ENCODE peak calls at places on chromosomes 11 and 22, in eight cellular contexts. S is stromal cell of bone marrow; P is naive B cell; E is IMR-90; T is C1 segment of cervical spinal cord; N is psoas muscle; I is naive thymus-derived CD8-positive, alpha-beta T cell; D is upper lobe of right lung. W is an unnamed sample.

GRCh38 chr11:44017443-44018126 is 30.2 kb upstream of the ACCSL start:
- DNase-seq in D (no peak), S (peak), N (no peak), P (no peak), E (no peak), T (no peak), I (no peak), W (no peak)

GRCh38 chr11:114278342-114279065 is 17.7 kb upstream of the NNMT start:
- DNase-seq in S (no peak), N (no peak), E (no peak), D (no peak), P (no peak), T (no peak), I (no peak), W (no peak)

GRCh38 chr11:7573558-7574296 is 59.9 kb downstream of the PPFIBP2 start:
- DNase-seq in S (no peak), P (no peak), I (no peak), E (no peak), D (no peak), N (no peak), T (no peak), W (no peak)

GRCh38 chr11:129315781-129316579 is 59.7 kb upstream of the BARX2 start:
- DNase-seq in N (no peak), E (no peak), S (no peak), I (no peak), T (no peak), D (peak), P (no peak), W (no peak)

GRCh38 chr11:2316963-2317244 is 15.1 kb downstream of the TSPAN32 start:
- DNase-seq in I (no peak), N (no peak), E (no peak), S (no peak), P (no peak), T (no peak), D (no peak), W (no peak)

GRCh38 chr11:1139441-1140066 is 18.2 kb upstream of the MUC5AC start:
- DNase-seq in N (no peak), P (no peak), E (peak), S (no peak), D (no peak), I (no peak), T (no peak), W (no peak)

GRCh38 chr22:32579533-32580220 is 105.1 kb downstream of the FBXO7 start:
- DNase-seq in I (no peak), N (peak), S (no peak), D (no peak), P (no peak), E (peak), T (no peak), W (no peak)

GRCh38 chr11:125091247-125091876 is 20.1 kb downstream of the TMEM218 start:
- DNase-seq in D (peak), I (no peak), S (no peak), P (no peak), T (no peak), E (peak), N (no peak), W (no peak)

GRCh38 chr22:31806751-31807150 is 52.9 kb downstream of the DEPDC5 start:
- DNase-seq in D (no peak), S (no peak), E (no peak), I (no peak), T (no peak), P (no peak), N (no peak), W (no peak)

GRCh38 chr11:69880803-69881445 is 61.7 kb upstream of the FGF3 start:
- DNase-seq in E (no peak), T (no peak), I (no peak), S (no peak), P (no peak), D (peak), N (no peak), W (no peak)

GRCh38 chr11:57751676-57752253 is at the start of gene BTBD18:
- DNase-seq in D (no peak), S (no peak), I (no peak), E (peak), P (no peak), T (no peak), N (no peak), W (no peak)

GRCh38 chr11:8028766-8029165 is 41.6 kb downstream of the EIF3F start:
- DNase-seq in D (no peak), T (no peak), S (no peak), E (no peak), P (no peak), N (no peak), I (no peak), W (no peak)

GRCh38 chr11:67071420-67072284 is 15.0 kb downstream of the RHOD start:
- DNase-seq in P (peak), T (peak), S (no peak), D (peak), I (peak), E (peak), N (peak), W (no peak)

GRCh38 chr11:61771995-61772455 is 19.6 kb downstream of the MYRF start:
- DNase-seq in E (no peak), S (no peak), N (no peak), D (no peak), T (no peak), P (no peak), I (no peak), W (no peak)

GRCh38 chr11:2522636-2523255 is 77.9 kb downstream of the KCNQ1 start:
- DNase-seq in P (no peak), I (peak), T (no peak), E (no peak), D (no peak), S (no peak), N (peak), W (no peak)

GRCh38 chr22:19289475-19290161 is 1.9 kb downstream of the CLTCL1 start:
- DNase-seq in T (no peak), N (no peak), E (peak), D (no peak), I (no peak), S (no peak), P (no peak), W (no peak)

GRCh38 chr22:16957781-16958180 is 50.2 kb downstream of the GAB4 start:
- DNase-seq in T (no peak), N (no peak), I (no peak), D (no peak), S (no peak), P (no peak), E (no peak), W (no peak)

GRCh38 chr11:57294225-57295131 is 30.3 kb downstream of the TNKS1BP1 start:
- DNase-seq in I (no peak), E (peak), S (peak), P (no peak), D (no peak), T (no peak), N (no peak), W (no peak)

GRCh38 chr11:65487467-65488272 is 11.2 kb upstream of the MALAT1 start:
- DNase-seq in E (peak), S (peak), N (peak), T (peak), D (peak), I (no peak), P (no peak), W (peak)

GRCh38 chr11:8810331-8811301 is 100.4 kb upstream of the AKIP1 start:
- DNase-seq in E (peak), S (no peak), I (no peak), N (peak), T (no peak), P (no peak), D (peak), W (no peak)

GRCh38 chr11:111405551-111405950 is 26.5 kb upstream of the POU2AF1 start:
- DNase-seq in T (no peak), N (no peak), S (no peak), P (no peak), E (no peak), I (no peak), D (no peak), W (no peak)

GRCh38 chr22:42635531-42635930 is 4.9 kb downstream of the ATP5MGL start:
- DNase-seq in P (no peak), D (no peak), S (peak), T (no peak), I (no peak), E (peak), N (peak), W (no peak)

GRCh38 chr11:128695539-128696221 is 1.8 kb downstream of the FLI1 start:
- DNase-seq in T (no peak), P (peak), I (no peak), N (no peak), D (no peak), S (no peak), E (no peak), W (no peak)

GRCh38 chr11:22460181-22460580 is 122.0 kb downstream of the SLC17A6 start:
- DNase-seq in P (no peak), E (no peak), D (no peak), S (no peak), T (no peak), N (no peak), I (no peak), W (no peak)

GRCh38 chr11:96207459-96208449 is 135.2 kb downstream of the MAML2 start:
- DNase-seq in D (no peak), N (no peak), S (no peak), I (no peak), E (peak), P (no peak), T (no peak), W (no peak)

GRCh38 chr11:72641900-72642814 is 32.1 kb downstream of the PDE2A start:
- DNase-seq in S (no peak), I (no peak), D (peak), T (no peak), P (peak), N (peak), E (no peak), W (no peak)

GRCh38 chr11:134270250-134270714 is 5.9 kb upstream of the GLB1L3 start:
- DNase-seq in T (no peak), P (no peak), S (no peak), E (no peak), N (no peak), I (no peak), D (no peak), W (peak)

GRCh38 chr11:74673956-74674355 is 57.3 kb downstream of the CHRDL2 start:
- DNase-seq in N (no peak), S (no peak), P (no peak), E (no peak), T (no peak), D (no peak), I (no peak), W (no peak)

GRCh38 chr22:18906896-18907295 is 776 bp downstream of the DGCR6 start:
- DNase-seq in P (no peak), E (no peak), D (no peak), T (no peak), S (no peak), I (no peak), N (no peak), W (no peak)

GRCh38 chr11:126415128-126415527 is 59.6 kb downstream of the ST3GAL4 start:
- DNase-seq in D (no peak), N (peak), S (peak), T (no peak), I (no peak), P (no peak), E (peak), W (no peak)

GRCh38 chr11:45265963-45266692 is 20.0 kb downstream of the SYT13 start:
- DNase-seq in P (no peak), N (no peak), E (no peak), T (no peak), S (peak), I (no peak), D (no peak), W (no peak)